ENCODE peak calls at places on chromosomes 16 and 17, in five cellular contexts. R, L, E, D and Z are unnamed samples.
A peak's percentile ranks its signal among the peaks of the same experiment; 100 is the strongest.

GRCh38 chr16:9395958-9396359 is 304.5 kb downstream of the HAPSTR1 start:
- DNase-seq in L (no peak), R (no peak), D (no peak), E (peak; percentile 74), Z (no peak)

GRCh38 chr17:10875984-10876555 is 38.2 kb upstream of the PIRT start:
- DNase-seq in E (peak; percentile 62), R (peak; percentile 67), L (peak; percentile 46), D (peak; percentile 93), Z (peak; percentile 20)

GRCh38 chr17:7687908-7688807 is at the start of gene WRAP53:
- DNase-seq in R (peak; percentile 100), L (peak; percentile 100), E (peak; percentile 98), D (peak; percentile 100), Z (peak; percentile 96)

GRCh38 chr17:80443916-80444708 is 29.1 kb downstream of the ENDOV start:
- DNase-seq in D (peak; percentile 75), E (no peak), L (no peak), R (no peak), Z (no peak)

GRCh38 chr16:4217246-4218131 is 24.4 kb downstream of the SRL start:
- DNase-seq in E (no peak), R (no peak), L (peak; percentile 15), D (peak; percentile 77), Z (peak; percentile 53)

GRCh38 chr16:50302472-50303005 is 36.2 kb downstream of the ADCY7 start:
- DNase-seq in D (no peak), R (peak; percentile 52), E (no peak), L (no peak), Z (no peak)

GRCh38 chr17:64775701-64776570 is 113.8 kb upstream of the SMURF2 start:
- DNase-seq in D (no peak), E (no peak), L (peak; percentile 12), R (peak; percentile 60), Z (no peak)

GRCh38 chr16:53726625-53727024 is 22.7 kb downstream of the FTO start:
- DNase-seq in L (no peak), R (no peak), E (no peak), D (no peak), Z (no peak)

GRCh38 chr17:38958326-38958725 is 8.9 kb downstream of the FBXO47 start:
- DNase-seq in L (peak; percentile 23), R (no peak), E (no peak), D (no peak), Z (no peak)

DNA sequence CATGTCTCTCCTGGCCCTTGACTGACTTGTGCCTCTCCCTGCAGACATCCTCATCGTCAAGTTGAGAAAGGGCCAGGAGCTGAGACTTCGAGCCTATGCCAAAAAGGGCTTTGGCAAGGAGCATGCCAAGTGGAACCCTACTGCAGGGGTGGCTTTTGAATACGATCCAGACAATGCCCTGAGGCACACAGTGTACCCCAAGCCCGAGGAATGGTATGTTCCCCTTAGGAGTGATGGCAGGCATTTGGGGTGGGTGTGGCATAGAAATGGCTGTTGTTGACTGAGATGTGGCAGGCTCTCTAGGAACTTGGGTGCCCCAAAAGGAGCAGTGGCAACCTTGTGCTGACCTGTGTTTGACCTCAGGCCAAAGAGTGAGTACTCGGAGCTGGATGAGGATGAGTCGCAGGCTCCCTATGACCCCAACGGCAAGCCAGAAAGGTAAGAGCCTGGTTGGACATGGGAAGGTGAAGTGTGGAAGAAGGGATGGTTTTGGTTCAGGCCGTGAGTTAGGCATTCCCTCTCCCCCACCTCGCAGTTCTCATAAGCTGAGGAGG is 7.5 kb downstream of the POLR2C start:
- DNase-seq in R (peak; percentile 47), E (no peak), L (no peak), D (no peak), Z (no peak)
- H3K27me3 ChIP-seq in R (no peaks in the 10 kb centered on the region), E (no peaks in the 10 kb centered on the region), L (no peaks in the 10 kb centered on the region), D (no peaks in the 10 kb centered on the region), Z (no peaks in the 10 kb centered on the region)

DNA sequence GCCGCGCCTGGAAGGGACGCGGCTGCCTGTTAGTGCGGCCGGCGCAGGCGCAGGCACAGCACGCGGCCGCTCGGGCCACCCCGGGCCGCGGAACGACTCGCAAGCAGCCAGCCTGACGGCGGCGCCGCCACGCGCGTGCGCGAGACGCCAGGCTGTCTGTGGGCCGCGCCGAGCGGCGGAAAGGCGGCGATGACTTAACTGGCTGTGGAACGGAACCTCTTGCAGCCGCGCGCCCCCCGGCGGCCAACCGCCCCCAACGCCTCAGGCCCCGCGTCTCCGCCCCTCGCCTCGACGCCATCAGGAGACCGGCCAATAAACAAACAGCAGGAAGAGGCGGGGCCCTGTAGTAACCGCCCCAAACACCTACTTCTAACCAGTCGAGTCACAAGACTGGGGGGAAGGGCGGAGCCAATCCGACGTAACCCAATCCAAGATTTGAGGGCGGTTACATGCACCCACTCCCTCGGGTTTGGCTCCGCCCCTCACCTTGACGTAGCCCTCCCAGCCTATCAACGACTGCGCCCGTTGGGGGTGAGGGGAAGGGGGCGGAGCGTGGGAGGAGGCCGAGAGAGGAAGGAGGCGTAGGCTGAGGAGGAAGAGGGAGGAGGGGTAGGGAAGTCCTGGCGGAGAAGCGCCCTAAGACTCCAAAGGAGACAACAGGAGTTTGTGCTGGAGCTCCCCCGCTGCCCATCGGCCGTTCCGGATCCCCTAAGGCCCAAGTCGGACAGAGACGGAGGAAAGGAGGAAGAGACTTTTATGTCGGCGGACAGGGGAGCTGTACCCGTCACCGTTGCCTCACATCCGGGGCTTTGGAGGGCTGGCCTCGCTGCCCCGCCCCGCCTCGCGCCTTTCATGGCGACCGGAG is at the start of gene FBRS:
- DNase-seq in D (peak; percentile 100), R (peak; percentile 100), L (peak; percentile 100), E (peak; percentile 100), Z (peak; percentile 100)
- H3K36me3 ChIP-seq in D (peaks cover 46% of the 10 kb centered on the region), R (peaks cover 56% of the 10 kb centered on the region), L (peaks cover 10% of the 10 kb centered on the region), E (peaks cover 8% of the 10 kb centered on the region), Z (no peaks in the 10 kb centered on the region)

DNA sequence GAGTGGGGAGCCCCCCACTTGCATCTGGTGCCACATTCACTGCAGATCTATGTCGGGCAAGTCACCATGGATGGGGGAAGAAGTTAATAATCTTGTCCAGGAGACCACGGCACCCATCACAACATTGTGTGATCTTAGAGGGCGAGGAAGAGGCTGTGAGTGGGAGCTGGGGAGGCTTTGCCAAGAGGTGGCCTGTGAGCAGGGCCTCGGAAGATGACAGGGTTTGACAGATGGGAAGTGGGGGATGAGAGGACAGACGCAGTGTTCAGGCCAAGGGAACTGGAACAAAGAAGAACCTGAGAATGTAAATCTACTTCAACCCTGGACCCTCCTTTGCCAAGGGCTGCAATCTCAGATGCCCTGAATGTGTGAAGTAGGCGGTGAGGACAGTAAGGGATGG is 12.4 kb downstream of the ACE start:
- DNase-seq in D (no peak), E (no peak), L (no peak), R (no peak), Z (no peak)
- H3K27me3 ChIP-seq in D (no peaks in the 10 kb centered on the region), E (no peaks in the 10 kb centered on the region), L (no peaks in the 10 kb centered on the region), R (no peaks in the 10 kb centered on the region), Z (no peaks in the 10 kb centered on the region)

GRCh38 chr16:85805442-85806045 is 6.0 kb downstream of the COX4I1 start:
- DNase-seq in D (no peak), E (no peak), R (no peak), L (no peak), Z (no peak)

GRCh38 chr16:85806539-85806938 is 7.0 kb downstream of the COX4I1 start:
- DNase-seq in R (no peak), D (no peak), L (no peak), E (no peak), Z (no peak)

GRCh38 chr16:85800321-85800669 is 800 bp downstream of the COX4I1 start:
- DNase-seq in E (no peak), L (peak; percentile 77), D (no peak), R (no peak), Z (no peak)

GRCh38 chr16:85799497-85800320 is at the start of the genes COX4I1 and EMC8:
- DNase-seq in L (peak; percentile 97), E (peak; percentile 96), D (peak; percentile 98), R (peak; percentile 96), Z (peak; percentile 95)

GRCh38 chr16:85803570-85803969 is 4.1 kb downstream of the COX4I1 start:
- DNase-seq in R (no peak), D (no peak), L (no peak), E (no peak), Z (no peak)
- H3K36me3 ChIP-seq in R (peaks cover 46% of the 10 kb centered on the region), D (peaks cover 63% of the 10 kb centered on the region), L (peaks cover 47% of the 10 kb centered on the region), E (peaks cover 27% of the 10 kb centered on the region), Z (no peaks in the 10 kb centered on the region)